ENCODE peak calls at places on chromosomes 11 and 22, in seven cellular contexts. X is HepG2, F is HCT116, N is astrocyte, T is GM23338, V is PC-9, R is neural progenitor cell. S is an unnamed sample.

GRCh38 chr11:128714881-128715280 is 21.0 kb downstream of the FLI1 start:
- DNase-seq in X (no peak), F (no peak), N (peak; percentile 100), T (no peak), V (peak; percentile 53), R (no peak), S (no peak)

GRCh38 chr11:70364198-70364597 is 34.1 kb upstream of the CTTN start:
- DNase-seq in X (no peak), F (no peak), N (peak; percentile 47), T (no peak), V (no peak), R (no peak), S (no peak)

GRCh38 chr11:6544921-6545850 is 48.1 kb downstream of the DNHD1 start:
- DNase-seq in X (no peak), F (no peak), N (peak; percentile 26), T (no peak), V (no peak), R (no peak), S (no peak)

GRCh38 chr11:108405706-108406105 is 61.6 kb downstream of the C11orf65 start:
- DNase-seq in X (no peak), F (no peak), N (no peak), T (no peak), V (peak; percentile 54), R (no peak), S (no peak)

GRCh38 chr11:134586726-134587125 is 174.7 kb upstream of the B3GAT1 start:
- DNase-seq in X (no peak), F (no peak), N (no peak), T (no peak), V (peak; percentile 28), R (no peak), S (no peak)

GRCh38 chr22:44870021-44870420 is 117.6 kb downstream of the ARHGAP8 start:
- DNase-seq in X (no peak), F (peak; percentile 19), N (peak; percentile 52), T (peak; percentile 29), V (peak; percentile 66), R (peak; percentile 51), S (peak; percentile 29)

GRCh38 chr11:77086521-77087472 is 15.8 kb upstream of the OMP start:
- DNase-seq in X (peak; percentile 39), F (no peak), N (no peak), T (no peak), V (no peak), R (no peak), S (no peak)

GRCh38 chr22:50701428-50702154 is 29.0 kb downstream of the SHANK3 start:
- DNase-seq in X (no peak), F (no peak), N (no peak), T (no peak), V (no peak), R (no peak), S (no peak)

GRCh38 chr22:50691521-50691920 is 18.9 kb downstream of the SHANK3 start:
- DNase-seq in X (peak; percentile 33), F (peak; percentile 29), N (no peak), T (peak; percentile 65), V (no peak), R (peak; percentile 62), S (peak; percentile 58)

GRCh38 chr22:36405671-36406070 is 17.9 kb upstream of the MYH9 start:
- DNase-seq in X (no peak), F (no peak), N (no peak), T (no peak), V (peak; percentile 89), R (no peak), S (no peak)

GRCh38 chr11:108561535-108561991 is 32.0 kb downstream of the EXPH5 start:
- DNase-seq in X (no peak), F (no peak), N (peak; percentile 77), T (no peak), V (no peak), R (no peak), S (no peak)

GRCh38 chr11:24286238-24286637 is 210.6 kb upstream of the LUZP2 start:
- DNase-seq in X (no peak), F (no peak), N (peak; percentile 10), T (no peak), V (no peak), R (no peak), S (no peak)

GRCh38 chr22:21448627-21449416 is 18.4 kb upstream of the TMEM191C start:
- DNase-seq in X (no peak), F (no peak), N (no peak), T (no peak), V (no peak), R (peak; percentile 1), S (no peak)

GRCh38 chr11:61599968-61600710 is 19.3 kb upstream of the SYT7 start:
- DNase-seq in X (no peak), F (no peak), N (no peak), T (peak; percentile 46), V (no peak), R (no peak), S (no peak)

GRCh38 chr11:78651923-78652602 is 77.4 kb upstream of the NARS2 start:
- DNase-seq in X (no peak), F (no peak), N (no peak), T (no peak), V (no peak), R (no peak), S (no peak)

GRCh38 chr11:17277024-17277584 is 565 bp downstream of the NUCB2 start:
- DNase-seq in X (no peak), F (no peak), N (peak; percentile 61), T (peak; percentile 27), V (peak; percentile 56), R (no peak), S (peak; percentile 17)

DNA sequence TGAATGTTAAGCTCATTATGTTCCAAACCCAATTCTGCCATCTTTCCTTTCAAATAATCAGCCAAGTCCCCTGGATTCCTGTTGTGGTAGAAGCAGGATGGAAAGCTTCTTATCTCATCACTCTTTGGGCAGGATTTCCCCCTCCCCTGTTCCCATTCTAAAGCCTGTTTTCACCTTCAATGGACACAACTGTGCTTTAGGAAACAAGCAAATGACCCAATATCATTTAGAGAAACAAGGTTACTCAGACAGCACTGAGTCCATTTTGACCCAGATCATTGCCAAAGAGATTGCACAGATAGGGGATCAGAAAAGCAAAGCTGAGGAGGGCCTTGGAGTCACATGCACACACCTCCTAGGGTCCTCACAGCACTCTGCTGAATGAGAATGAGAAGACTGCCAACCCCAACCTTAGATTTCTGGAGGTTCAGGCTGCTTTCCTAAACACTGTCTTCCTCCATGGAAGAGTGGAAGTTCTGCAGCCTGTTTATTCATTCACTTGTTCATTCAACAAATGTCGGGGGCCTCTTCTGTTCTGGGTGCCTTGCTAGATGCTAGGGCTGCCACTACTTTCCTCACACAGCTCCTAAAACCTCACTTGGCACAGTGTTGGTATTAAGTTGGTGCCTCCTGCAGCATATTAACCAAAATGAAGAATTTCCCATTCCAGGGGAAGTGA is 95.3 kb downstream of the ME3 start:
- DNase-seq in X (no peak), F (no peak), N (no peak), T (no peak), V (no peak), R (no peak), S (no peak)
- TF ChIP-seq EZH2 in X (no peak), F (no peak), N (no peak), T (no peak), V (no peak), R (no peak), S (no peak)

DNA sequence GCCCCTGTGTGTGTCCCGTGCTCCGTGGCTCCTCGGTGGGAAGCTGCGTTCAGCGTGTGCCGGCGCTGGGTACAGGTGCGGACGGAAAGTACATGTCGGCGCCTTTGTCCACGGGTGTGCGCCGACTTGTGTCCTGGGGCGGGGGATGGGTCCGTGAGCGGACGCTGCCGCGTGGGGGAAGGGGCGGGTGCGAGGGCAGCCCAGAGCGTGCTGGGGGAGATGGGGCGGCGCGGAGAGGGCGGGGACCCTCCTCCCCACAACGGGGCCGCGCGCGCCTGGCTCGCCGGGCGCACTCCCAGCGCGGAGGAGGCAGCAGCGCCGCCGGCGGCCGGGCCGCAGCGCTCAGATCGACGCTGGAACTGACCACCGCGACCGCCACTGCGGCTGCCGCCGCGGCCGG is 33.6 kb upstream of the RELT start:
- DNase-seq in X (no peak), F (no peak), N (no peak), T (peak; percentile 67), V (no peak), R (peak; percentile 86), S (no peak)
- H3K4me3 ChIP-seq in X (no peak overlapping the region), F (no peak overlapping the region), N (no peak overlapping the region), T (peak overlapping the region; percentile 61), V (no peak overlapping the region), R (peak overlapping the region; percentile 55), S (peak overlapping the region; percentile 12)

DNA sequence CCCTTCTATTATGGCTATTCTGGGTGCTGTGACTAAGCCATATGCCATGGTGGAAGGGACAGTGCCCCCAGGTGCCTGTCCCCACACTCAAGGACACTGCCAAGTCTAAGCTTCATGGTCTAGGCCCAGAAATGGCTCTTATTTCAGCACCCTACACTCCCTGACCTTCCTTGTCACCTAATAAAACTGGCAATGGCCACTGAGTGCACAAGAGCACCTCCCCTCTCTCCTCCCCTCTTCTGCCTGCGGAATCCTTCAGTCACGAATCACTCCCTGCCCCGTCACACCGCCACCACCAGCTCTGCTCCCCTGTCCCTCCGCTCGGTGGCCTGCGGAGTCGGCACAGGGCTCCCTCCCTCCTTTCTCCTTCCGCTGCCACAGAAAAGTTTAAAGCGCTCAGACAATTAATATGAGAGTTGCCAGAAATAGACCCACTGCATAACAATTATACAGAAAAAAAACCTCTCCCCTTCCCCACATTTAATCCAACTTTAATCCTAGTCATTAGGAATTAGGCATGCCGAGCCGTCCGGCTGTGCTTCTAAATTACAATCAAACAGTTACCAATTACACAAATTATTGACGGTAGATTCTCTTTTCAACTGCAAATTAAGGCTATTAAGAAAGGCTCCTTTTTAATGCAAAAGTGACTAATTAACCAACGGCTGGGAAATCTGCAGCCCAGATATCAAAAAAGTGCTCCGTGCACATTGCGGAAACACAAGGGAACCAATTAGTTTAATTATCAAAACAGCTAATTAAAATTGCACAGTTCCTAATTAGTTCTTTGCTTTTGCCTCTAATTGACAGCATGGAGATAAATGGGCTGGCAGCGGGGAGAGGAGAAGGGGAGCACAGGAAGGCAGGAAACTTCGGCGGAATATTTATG is 19.2 kb upstream of the LMO1 start:
- DNase-seq in X (no peak), F (no peak), N (no peak), T (peak; percentile 51), V (no peak), R (peak; percentile 67), S (no peak)
- TF ChIP-seq EZH2 in X (no peak), F (no peak), N (no peak), T (no peak), V (no peak), R (no peak), S (peak; percentile 63)

GRCh38 chr22:26481112-26481693 is 2.4 kb downstream of the HPS4 start:
- DNase-seq in X (no peak), F (no peak), N (no peak), T (no peak), V (no peak), R (no peak), S (no peak)
- H3K4me3 ChIP-seq in X (peak overlapping the region; percentile 61), F (no peak overlapping the region), N (no peak overlapping the region), T (peak overlapping the region; percentile 33), V (no peak overlapping the region), R (no peak overlapping the region), S (peak overlapping the region; percentile 33)

GRCh38 chr22:43343262-43343988 is at the start of gene SCUBE1:
- DNase-seq in X (no peak), F (no peak), N (no peak), T (peak; percentile 89), V (no peak), R (peak; percentile 95), S (peak; percentile 73)
- TF ChIP-seq EZH2 in X (no peak), F (no peak), N (no peak), T (no peak), V (no peak), R (no peak), S (no peak)

GRCh38 chr11:132343445-132343844 is 973.0 kb downstream of the NTM start:
- DNase-seq in X (no peak), F (no peak), N (no peak), T (no peak), V (no peak), R (no peak), S (no peak)
- H3K4me3 ChIP-seq in X (no peak overlapping the region), F (no peak overlapping the region), N (no peak overlapping the region), T (no peak overlapping the region), V (no peak overlapping the region), R (no peak overlapping the region), S (no peak overlapping the region)

S was measured in A673.